ENCODE peak calls at places on chromosomes 13 and 19, in ten cellular contexts. One of them, this sample, is unnamed.

GRCh38 chr13:31722684-31723083 is 16.6 kb upstream of the RXFP2 start:
- DNase-seq in Panc1: no peak
- DNase-seq in psoas muscle: no peak
- DNase-seq in neural progenitor cell: no peak
- DNase-seq in left ventricle myocardium inferior: no peak
- DNase-seq in CD4-positive, alpha-beta memory T cell: no peak
- DNase-seq in colonic mucosa: no peak
- DNase-seq in tibial nerve: no peak
- DNase-seq in small intestine: no peak
- DNase-seq in GM23248: no peak
- DNase-seq in this sample: no peak

GRCh38 chr13:45950343-45950995 is 98.9 kb upstream of the SIAH3 start:
- DNase-seq in GM23248: no peak
- DNase-seq in small intestine: no peak
- DNase-seq in psoas muscle: no peak
- DNase-seq in Panc1: no peak
- DNase-seq in CD4-positive, alpha-beta memory T cell: no peak
- DNase-seq in left ventricle myocardium inferior: no peak
- DNase-seq in neural progenitor cell: no peak
- DNase-seq in colonic mucosa: no peak
- DNase-seq in tibial nerve: peak
- DNase-seq in this sample: no peak

GRCh38 chr13:27353166-27353583 is 71.2 kb upstream of the GTF3A start:
- DNase-seq in GM23248: peak
- DNase-seq in left ventricle myocardium inferior: no peak
- DNase-seq in psoas muscle: no peak
- DNase-seq in tibial nerve: no peak
- DNase-seq in Panc1: no peak
- DNase-seq in small intestine: peak
- DNase-seq in CD4-positive, alpha-beta memory T cell: peak
- DNase-seq in neural progenitor cell: no peak
- DNase-seq in colonic mucosa: no peak
- DNase-seq in this sample: no peak

GRCh38 chr13:36192166-36192565 is 22.2 kb downstream of the SOHLH2 start:
- DNase-seq in tibial nerve: no peak
- DNase-seq in Panc1: no peak
- DNase-seq in neural progenitor cell: no peak
- DNase-seq in left ventricle myocardium inferior: no peak
- DNase-seq in CD4-positive, alpha-beta memory T cell: no peak
- DNase-seq in GM23248: peak
- DNase-seq in colonic mucosa: no peak
- DNase-seq in psoas muscle: no peak
- DNase-seq in small intestine: no peak
- DNase-seq in this sample: no peak

GRCh38 chr13:33258437-33259193 is 26.9 kb downstream of the STARD13 start:
- DNase-seq in Panc1: no peak
- DNase-seq in CD4-positive, alpha-beta memory T cell: no peak
- DNase-seq in GM23248: peak
- DNase-seq in psoas muscle: no peak
- DNase-seq in tibial nerve: no peak
- DNase-seq in neural progenitor cell: no peak
- DNase-seq in colonic mucosa: no peak
- DNase-seq in small intestine: no peak
- DNase-seq in left ventricle myocardium inferior: no peak
- DNase-seq in this sample: no peak

GRCh38 chr13:106099765-106100164 is 435.7 kb downstream of the EFNB2 start:
- DNase-seq in left ventricle myocardium inferior: no peak
- DNase-seq in GM23248: no peak
- DNase-seq in neural progenitor cell: peak
- DNase-seq in tibial nerve: no peak
- DNase-seq in small intestine: no peak
- DNase-seq in CD4-positive, alpha-beta memory T cell: no peak
- DNase-seq in Panc1: no peak
- DNase-seq in colonic mucosa: peak
- DNase-seq in psoas muscle: no peak
- DNase-seq in this sample: no peak

GRCh38 chr13:83731113-83731512 is 151.2 kb downstream of the SLITRK1 start:
- DNase-seq in left ventricle myocardium inferior: no peak
- DNase-seq in small intestine: no peak
- DNase-seq in psoas muscle: no peak
- DNase-seq in CD4-positive, alpha-beta memory T cell: no peak
- DNase-seq in Panc1: no peak
- DNase-seq in colonic mucosa: no peak
- DNase-seq in GM23248: no peak
- DNase-seq in tibial nerve: no peak
- DNase-seq in neural progenitor cell: no peak
- DNase-seq in this sample: no peak

GRCh38 chr13:36986462-36987240 is 12.5 kb downstream of the ALG5 start:
- DNase-seq in GM23248: peak
- DNase-seq in small intestine: no peak
- DNase-seq in CD4-positive, alpha-beta memory T cell: no peak
- DNase-seq in neural progenitor cell: no peak
- DNase-seq in left ventricle myocardium inferior: no peak
- DNase-seq in psoas muscle: no peak
- DNase-seq in Panc1: no peak
- DNase-seq in tibial nerve: no peak
- DNase-seq in colonic mucosa: no peak
- DNase-seq in this sample: no peak

GRCh38 chr19:4279530-4280422 is 710 bp downstream of the SHD start:
- DNase-seq in GM23248: no peak
- DNase-seq in small intestine: no peak
- DNase-seq in psoas muscle: no peak
- DNase-seq in colonic mucosa: no peak
- DNase-seq in CD4-positive, alpha-beta memory T cell: no peak
- DNase-seq in left ventricle myocardium inferior: no peak
- DNase-seq in neural progenitor cell: peak
- DNase-seq in Panc1: no peak
- DNase-seq in tibial nerve: no peak
- DNase-seq in this sample: no peak

DNA sequence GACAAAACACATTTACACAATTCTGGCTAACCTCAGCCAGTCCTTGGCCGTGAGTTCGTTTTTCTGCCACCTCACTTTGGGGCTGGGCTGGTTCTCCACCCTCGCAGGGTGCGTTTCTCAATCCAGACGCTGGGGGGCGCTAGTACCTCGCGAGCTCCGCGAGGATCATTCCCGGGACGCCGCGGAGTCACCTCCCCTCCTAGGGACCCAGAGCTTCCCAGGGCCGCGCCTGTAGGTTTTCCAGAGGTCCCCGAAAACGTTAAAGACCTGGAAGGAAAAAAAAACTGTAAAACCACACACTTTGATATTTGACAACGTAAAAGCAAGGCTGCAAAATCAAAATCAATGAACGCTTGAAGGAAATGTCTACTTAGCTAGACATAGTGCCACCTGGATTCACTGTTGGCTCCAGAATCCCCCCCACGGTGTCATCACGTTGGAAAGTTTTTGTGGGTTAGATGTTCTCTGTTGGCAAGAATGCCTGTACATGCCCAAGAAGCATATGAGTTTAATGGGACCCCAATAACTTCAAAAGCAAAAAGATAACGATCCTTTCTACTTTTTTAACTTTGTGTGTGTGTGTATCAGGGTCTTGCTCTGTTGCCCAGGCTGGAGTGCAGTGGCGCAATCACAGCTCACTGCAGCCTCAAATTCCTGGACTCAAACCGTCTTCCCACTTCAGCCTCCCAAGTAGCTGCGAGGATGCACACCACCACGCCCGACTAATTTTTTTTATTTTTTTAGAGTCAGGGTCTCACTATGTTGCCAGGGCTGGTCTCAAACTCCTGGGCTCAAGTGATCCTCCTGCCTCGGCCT is 34.5 kb upstream of the TPM4 start:
- DNase-seq in neural progenitor cell: peak
- DNase-seq in psoas muscle: peak
- DNase-seq in left ventricle myocardium inferior: peak
- DNase-seq in CD4-positive, alpha-beta memory T cell: peak
- DNase-seq in Panc1: peak
- DNase-seq in tibial nerve: peak
- DNase-seq in small intestine: peak
- DNase-seq in GM23248: peak
- DNase-seq in colonic mucosa: peak
- DNase-seq in this sample: peak
- H3K4me3 ChIP-seq in neural progenitor cell: no peak
- H3K4me3 ChIP-seq in psoas muscle: no peak
- H3K4me3 ChIP-seq in left ventricle myocardium inferior: peak
- H3K4me3 ChIP-seq in CD4-positive, alpha-beta memory T cell: no peak
- H3K4me3 ChIP-seq in Panc1: no peak
- H3K4me3 ChIP-seq in tibial nerve: peak
- H3K4me3 ChIP-seq in small intestine: no peak
- H3K4me3 ChIP-seq in GM23248: peak
- H3K4me3 ChIP-seq in colonic mucosa: peak
- H3K4me3 ChIP-seq in this sample: peak

GRCh38 chr19:57319869-57320179 is 448 bp upstream of the ZNF543 start:
- DNase-seq in GM23248: no peak
- DNase-seq in left ventricle myocardium inferior: no peak
- DNase-seq in psoas muscle: no peak
- DNase-seq in tibial nerve: no peak
- DNase-seq in neural progenitor cell: no peak
- DNase-seq in CD4-positive, alpha-beta memory T cell: no peak
- DNase-seq in small intestine: no peak
- DNase-seq in Panc1: no peak
- DNase-seq in colonic mucosa: no peak
- DNase-seq in this sample: no peak

GRCh38 chr19:57321164-57321563 is 892 bp downstream of the ZNF543 start:
- DNase-seq in GM23248: peak
- DNase-seq in neural progenitor cell: no peak
- DNase-seq in colonic mucosa: no peak
- DNase-seq in CD4-positive, alpha-beta memory T cell: no peak
- DNase-seq in left ventricle myocardium inferior: no peak
- DNase-seq in psoas muscle: no peak
- DNase-seq in Panc1: no peak
- DNase-seq in small intestine: no peak
- DNase-seq in tibial nerve: no peak
- DNase-seq in this sample: no peak

GRCh38 chr19:57324992-57325391 is 4.7 kb downstream of the ZNF543 start:
- DNase-seq in CD4-positive, alpha-beta memory T cell: no peak
- DNase-seq in colonic mucosa: no peak
- DNase-seq in left ventricle myocardium inferior: no peak
- DNase-seq in psoas muscle: no peak
- DNase-seq in Panc1: no peak
- DNase-seq in neural progenitor cell: no peak
- DNase-seq in tibial nerve: no peak
- DNase-seq in small intestine: no peak
- DNase-seq in GM23248: no peak
- DNase-seq in this sample: no peak

GRCh38 chr19:57320180-57321084 is at the start of gene ZNF543:
- DNase-seq in small intestine: peak
- DNase-seq in left ventricle myocardium inferior: peak
- DNase-seq in tibial nerve: peak
- DNase-seq in Panc1: peak
- DNase-seq in CD4-positive, alpha-beta memory T cell: peak
- DNase-seq in colonic mucosa: peak
- DNase-seq in neural progenitor cell: peak
- DNase-seq in GM23248: peak
- DNase-seq in psoas muscle: peak
- DNase-seq in this sample: peak

GRCh38 chr19:57321746-57322145 is 1.5 kb downstream of the ZNF543 start:
- DNase-seq in psoas muscle: no peak
- DNase-seq in neural progenitor cell: no peak
- DNase-seq in GM23248: no peak
- DNase-seq in tibial nerve: no peak
- DNase-seq in left ventricle myocardium inferior: no peak
- DNase-seq in CD4-positive, alpha-beta memory T cell: no peak
- DNase-seq in colonic mucosa: no peak
- DNase-seq in Panc1: no peak
- DNase-seq in small intestine: no peak
- DNase-seq in this sample: no peak
- H3K27ac ChIP-seq in psoas muscle: no peak
- H3K27ac ChIP-seq in neural progenitor cell: no peak
- H3K27ac ChIP-seq in GM23248: no peak
- H3K27ac ChIP-seq in tibial nerve: no peak
- H3K27ac ChIP-seq in left ventricle myocardium inferior: no peak
- H3K27ac ChIP-seq in CD4-positive, alpha-beta memory T cell: no peak
- H3K27ac ChIP-seq in colonic mucosa: no peak
- H3K27ac ChIP-seq in Panc1: peak
- H3K27ac ChIP-seq in small intestine: no peak
- H3K27ac ChIP-seq in this sample: no peak

GRCh38 chr13:21837288-21837687 is 166.4 kb downstream of the FGF9 start:
- DNase-seq in colonic mucosa: no peak
- DNase-seq in CD4-positive, alpha-beta memory T cell: no peak
- DNase-seq in small intestine: no peak
- DNase-seq in neural progenitor cell: no peak
- DNase-seq in left ventricle myocardium inferior: no peak
- DNase-seq in tibial nerve: no peak
- DNase-seq in GM23248: no peak
- DNase-seq in Panc1: no peak
- DNase-seq in psoas muscle: no peak
- DNase-seq in this sample: no peak

GRCh38 chr13:21834511-21834910 is 163.6 kb downstream of the FGF9 start:
- DNase-seq in colonic mucosa: no peak
- DNase-seq in tibial nerve: no peak
- DNase-seq in GM23248: no peak
- DNase-seq in left ventricle myocardium inferior: no peak
- DNase-seq in small intestine: no peak
- DNase-seq in neural progenitor cell: no peak
- DNase-seq in Panc1: no peak
- DNase-seq in psoas muscle: no peak
- DNase-seq in CD4-positive, alpha-beta memory T cell: no peak
- DNase-seq in this sample: no peak

GRCh38 chr13:21833921-21834320 is 163.0 kb downstream of the FGF9 start:
- DNase-seq in left ventricle myocardium inferior: no peak
- DNase-seq in Panc1: no peak
- DNase-seq in small intestine: no peak
- DNase-seq in CD4-positive, alpha-beta memory T cell: no peak
- DNase-seq in colonic mucosa: no peak
- DNase-seq in GM23248: no peak
- DNase-seq in neural progenitor cell: no peak
- DNase-seq in tibial nerve: no peak
- DNase-seq in psoas muscle: no peak
- DNase-seq in this sample: no peak

GRCh38 chr13:21837841-21838551 is 167.1 kb downstream of the FGF9 start:
- DNase-seq in left ventricle myocardium inferior: no peak
- DNase-seq in colonic mucosa: peak
- DNase-seq in Panc1: no peak
- DNase-seq in neural progenitor cell: no peak
- DNase-seq in tibial nerve: no peak
- DNase-seq in GM23248: peak
- DNase-seq in CD4-positive, alpha-beta memory T cell: no peak
- DNase-seq in small intestine: peak
- DNase-seq in psoas muscle: no peak
- DNase-seq in this sample: no peak
- H3K4me3 ChIP-seq in left ventricle myocardium inferior: no peak
- H3K4me3 ChIP-seq in colonic mucosa: no peak
- H3K4me3 ChIP-seq in Panc1: no peak
- H3K4me3 ChIP-seq in neural progenitor cell: no peak
- H3K4me3 ChIP-seq in tibial nerve: no peak
- H3K4me3 ChIP-seq in GM23248: peak
- H3K4me3 ChIP-seq in CD4-positive, alpha-beta memory T cell: no peak
- H3K4me3 ChIP-seq in small intestine: no peak
- H3K4me3 ChIP-seq in psoas muscle: no peak
- H3K4me3 ChIP-seq in this sample: no peak

GRCh38 chr13:72745260-72745659 is 17.5 kb downstream of the BORA start:
- DNase-seq in psoas muscle: no peak
- DNase-seq in neural progenitor cell: no peak
- DNase-seq in small intestine: no peak
- DNase-seq in tibial nerve: no peak
- DNase-seq in GM23248: no peak
- DNase-seq in left ventricle myocardium inferior: no peak
- DNase-seq in colonic mucosa: no peak
- DNase-seq in Panc1: no peak
- DNase-seq in CD4-positive, alpha-beta memory T cell: no peak
- DNase-seq in this sample: no peak
- H3K27ac ChIP-seq in psoas muscle: no peak
- H3K27ac ChIP-seq in neural progenitor cell: no peak
- H3K27ac ChIP-seq in small intestine: no peak
- H3K27ac ChIP-seq in tibial nerve: no peak
- H3K27ac ChIP-seq in GM23248: no peak
- H3K27ac ChIP-seq in left ventricle myocardium inferior: no peak
- H3K27ac ChIP-seq in colonic mucosa: no peak
- H3K27ac ChIP-seq in Panc1: no peak
- H3K27ac ChIP-seq in CD4-positive, alpha-beta memory T cell: no peak
- H3K27ac ChIP-seq in this sample: no peak